ENCODE peak calls at places on chromosomes 4 and X, in nine cellular contexts. One of them, this sample, is unnamed.

GRCh38 chrX:18173494-18174180 is 47.0 kb downstream of the BEND2 start:
- DNase-seq in astrocyte of the spinal cord: no peak
- DNase-seq in MG63: no peak
- DNase-seq in sigmoid colon: no peak
- DNase-seq in adipocyte: no peak
- DNase-seq in mucosa of descending colon: no peak
- DNase-seq in transverse colon: no peak
- DNase-seq in uterus: no peak
- DNase-seq in heart right ventricle: no peak
- DNase-seq in this sample: no peak

GRCh38 chr4:68904786-68905185 is 46.8 kb downstream of the UGT2A3 start:
- DNase-seq in astrocyte of the spinal cord: no peak
- DNase-seq in MG63: no peak
- DNase-seq in sigmoid colon: no peak
- DNase-seq in adipocyte: no peak
- DNase-seq in mucosa of descending colon: no peak
- DNase-seq in transverse colon: peak
- DNase-seq in uterus: no peak
- DNase-seq in heart right ventricle: no peak
- DNase-seq in this sample: no peak

GRCh38 chrX:72002886-72003285 is 92.2 kb downstream of the NHSL2 start:
- DNase-seq in astrocyte of the spinal cord: peak
- DNase-seq in MG63: no peak
- DNase-seq in sigmoid colon: no peak
- DNase-seq in adipocyte: no peak
- DNase-seq in mucosa of descending colon: no peak
- DNase-seq in transverse colon: no peak
- DNase-seq in uterus: no peak
- DNase-seq in heart right ventricle: no peak
- DNase-seq in this sample: no peak

GRCh38 chrX:30935985-30936384 is 46.9 kb upstream of the TAB3 start:
- DNase-seq in astrocyte of the spinal cord: peak
- DNase-seq in MG63: peak
- DNase-seq in sigmoid colon: no peak
- DNase-seq in adipocyte: peak
- DNase-seq in mucosa of descending colon: no peak
- DNase-seq in transverse colon: peak
- DNase-seq in uterus: no peak
- DNase-seq in heart right ventricle: no peak
- DNase-seq in this sample: no peak

GRCh38 chrX:31038585-31039326 is 33.1 kb downstream of the FTHL17 start:
- DNase-seq in astrocyte of the spinal cord: peak
- DNase-seq in MG63: no peak
- DNase-seq in sigmoid colon: no peak
- DNase-seq in adipocyte: peak
- DNase-seq in mucosa of descending colon: no peak
- DNase-seq in transverse colon: peak
- DNase-seq in uterus: no peak
- DNase-seq in heart right ventricle: peak
- DNase-seq in this sample: peak

GRCh38 chrX:30301977-30302376 is 7.2 kb downstream of the NR0B1 start:
- DNase-seq in astrocyte of the spinal cord: peak
- DNase-seq in MG63: no peak
- DNase-seq in sigmoid colon: no peak
- DNase-seq in adipocyte: peak
- DNase-seq in mucosa of descending colon: no peak
- DNase-seq in transverse colon: no peak
- DNase-seq in uterus: no peak
- DNase-seq in heart right ventricle: no peak
- DNase-seq in this sample: no peak

GRCh38 chr4:130077275-130077674 is 981.3 kb downstream of the C4orf33 start:
- DNase-seq in astrocyte of the spinal cord: peak
- DNase-seq in MG63: no peak
- DNase-seq in sigmoid colon: no peak
- DNase-seq in adipocyte: peak
- DNase-seq in mucosa of descending colon: no peak
- DNase-seq in transverse colon: no peak
- DNase-seq in uterus: no peak
- DNase-seq in heart right ventricle: no peak
- DNase-seq in this sample: no peak

GRCh38 chr4:122583906-122584305 is 37.0 kb downstream of the IL21 start:
- DNase-seq in astrocyte of the spinal cord: no peak
- DNase-seq in MG63: no peak
- DNase-seq in sigmoid colon: no peak
- DNase-seq in adipocyte: peak
- DNase-seq in mucosa of descending colon: no peak
- DNase-seq in transverse colon: no peak
- DNase-seq in uterus: peak
- DNase-seq in heart right ventricle: no peak
- DNase-seq in this sample: no peak

GRCh38 chrX:129649268-129650182 is 5.2 kb downstream of the APLN start:
- DNase-seq in astrocyte of the spinal cord: no peak
- DNase-seq in MG63: peak
- DNase-seq in sigmoid colon: no peak
- DNase-seq in adipocyte: no peak
- DNase-seq in mucosa of descending colon: no peak
- DNase-seq in transverse colon: no peak
- DNase-seq in uterus: no peak
- DNase-seq in heart right ventricle: no peak
- DNase-seq in this sample: no peak

DNA sequence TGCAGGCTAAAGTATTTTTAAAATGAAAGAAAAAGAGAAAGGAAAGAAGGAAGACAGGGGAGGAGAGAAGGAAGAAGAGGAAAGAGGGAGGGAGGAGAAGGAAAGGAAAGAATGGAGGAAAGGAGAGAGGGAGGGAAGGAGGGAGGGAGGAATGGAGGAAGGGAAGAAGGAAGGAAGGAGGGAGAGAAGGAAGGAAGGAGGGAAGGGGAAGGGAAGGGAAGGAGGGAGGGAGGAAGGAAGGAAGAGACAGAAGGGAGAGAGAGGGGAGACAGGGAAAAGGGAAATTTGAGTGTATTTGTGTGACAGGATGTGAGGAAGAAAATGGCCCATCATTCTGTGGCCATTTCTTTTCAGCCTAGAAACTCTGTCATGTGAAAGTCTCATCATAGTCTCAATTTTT is 14.9 kb upstream of the PLAC1 start:
- DNase-seq in astrocyte of the spinal cord: no peak
- DNase-seq in MG63: no peak
- DNase-seq in sigmoid colon: no peak
- DNase-seq in adipocyte: no peak
- DNase-seq in mucosa of descending colon: no peak
- DNase-seq in transverse colon: no peak
- DNase-seq in uterus: no peak
- DNase-seq in heart right ventricle: no peak
- DNase-seq in this sample: no peak
- H3K4me3 ChIP-seq in astrocyte of the spinal cord: no peak
- H3K4me3 ChIP-seq in MG63: no peak
- H3K4me3 ChIP-seq in sigmoid colon: no peak
- H3K4me3 ChIP-seq in adipocyte: no peak
- H3K4me3 ChIP-seq in mucosa of descending colon: no peak
- H3K4me3 ChIP-seq in transverse colon: no peak
- H3K4me3 ChIP-seq in uterus: no peak
- H3K4me3 ChIP-seq in heart right ventricle: no peak
- H3K4me3 ChIP-seq in this sample: no peak

DNA sequence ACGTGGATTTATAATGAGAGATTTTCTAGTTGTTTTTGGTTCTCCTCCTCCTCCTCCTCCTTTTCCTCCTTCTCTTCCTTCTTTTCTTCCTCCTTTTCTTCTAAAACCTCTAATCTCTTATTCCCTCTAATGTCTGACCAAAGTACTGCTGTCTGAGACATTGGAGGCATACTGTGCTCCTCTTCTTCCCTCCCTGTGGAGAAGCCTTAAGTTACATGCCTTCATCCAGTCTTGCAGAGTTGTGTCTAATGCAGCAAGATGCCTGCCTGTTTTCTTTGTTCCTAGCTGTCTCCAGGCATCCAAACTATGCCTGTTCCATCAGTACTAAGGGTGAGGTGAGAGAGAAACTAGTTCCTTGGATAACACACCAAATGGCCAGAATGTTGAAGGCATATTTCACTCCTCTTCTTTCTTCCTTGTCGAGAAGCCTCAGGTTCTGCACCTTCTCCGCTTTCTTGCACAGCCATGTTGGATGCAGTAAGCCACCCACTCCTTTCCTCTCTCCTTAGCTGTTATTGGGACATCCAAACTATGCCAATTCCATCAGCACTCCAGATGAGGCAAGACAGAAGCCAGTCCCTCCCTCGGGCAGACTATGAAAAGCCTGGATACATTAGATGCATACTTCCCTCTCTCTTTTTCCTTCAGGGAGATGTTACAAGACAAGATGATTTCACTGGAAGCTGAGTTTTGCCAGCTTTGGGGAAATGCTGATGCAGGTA is 285.7 kb upstream of the TRAM1L1 start:
- DNase-seq in astrocyte of the spinal cord: no peak
- DNase-seq in MG63: no peak
- DNase-seq in sigmoid colon: no peak
- DNase-seq in adipocyte: no peak
- DNase-seq in mucosa of descending colon: no peak
- DNase-seq in transverse colon: no peak
- DNase-seq in uterus: no peak
- DNase-seq in heart right ventricle: no peak
- DNase-seq in this sample: no peak
- H3K4me3 ChIP-seq in astrocyte of the spinal cord: no peak
- H3K4me3 ChIP-seq in MG63: no peak
- H3K4me3 ChIP-seq in sigmoid colon: no peak
- H3K4me3 ChIP-seq in adipocyte: no peak
- H3K4me3 ChIP-seq in mucosa of descending colon: no peak
- H3K4me3 ChIP-seq in transverse colon: no peak
- H3K4me3 ChIP-seq in uterus: no peak
- H3K4me3 ChIP-seq in heart right ventricle: no peak
- H3K4me3 ChIP-seq in this sample: no peak

GRCh38 chr4:153538408-153539057 is 72.4 kb downstream of the TMEM131L start:
- DNase-seq in astrocyte of the spinal cord: peak
- DNase-seq in MG63: peak
- DNase-seq in sigmoid colon: peak
- DNase-seq in adipocyte: no peak
- DNase-seq in mucosa of descending colon: no peak
- DNase-seq in transverse colon: no peak
- DNase-seq in uterus: peak
- DNase-seq in heart right ventricle: no peak
- DNase-seq in this sample: no peak
- H3K4me3 ChIP-seq in astrocyte of the spinal cord: peak
- H3K4me3 ChIP-seq in MG63: no peak
- H3K4me3 ChIP-seq in sigmoid colon: peak
- H3K4me3 ChIP-seq in adipocyte: peak
- H3K4me3 ChIP-seq in mucosa of descending colon: no peak
- H3K4me3 ChIP-seq in transverse colon: no peak
- H3K4me3 ChIP-seq in uterus: peak
- H3K4me3 ChIP-seq in heart right ventricle: peak
- H3K4me3 ChIP-seq in this sample: no peak

GRCh38 chr4:10104991-10105276 is 11.7 kb downstream of the WDR1 start:
- DNase-seq in astrocyte of the spinal cord: no peak
- DNase-seq in MG63: no peak
- DNase-seq in sigmoid colon: no peak
- DNase-seq in adipocyte: no peak
- DNase-seq in mucosa of descending colon: no peak
- DNase-seq in transverse colon: no peak
- DNase-seq in uterus: no peak
- DNase-seq in heart right ventricle: no peak
- DNase-seq in this sample: no peak

GRCh38 chr4:10107111-10108091 is 9.2 kb downstream of the WDR1 start:
- DNase-seq in astrocyte of the spinal cord: no peak
- DNase-seq in MG63: peak
- DNase-seq in sigmoid colon: peak
- DNase-seq in adipocyte: peak
- DNase-seq in mucosa of descending colon: peak
- DNase-seq in transverse colon: no peak
- DNase-seq in uterus: no peak
- DNase-seq in heart right ventricle: no peak
- DNase-seq in this sample: no peak

GRCh38 chr4:10106421-10107039 is 10.1 kb downstream of the WDR1 start:
- DNase-seq in astrocyte of the spinal cord: peak
- DNase-seq in MG63: peak
- DNase-seq in sigmoid colon: peak
- DNase-seq in adipocyte: peak
- DNase-seq in mucosa of descending colon: peak
- DNase-seq in transverse colon: peak
- DNase-seq in uterus: peak
- DNase-seq in heart right ventricle: peak
- DNase-seq in this sample: peak

GRCh38 chr4:10105421-10105820 is 11.2 kb downstream of the WDR1 start:
- DNase-seq in astrocyte of the spinal cord: no peak
- DNase-seq in MG63: no peak
- DNase-seq in sigmoid colon: no peak
- DNase-seq in adipocyte: no peak
- DNase-seq in mucosa of descending colon: no peak
- DNase-seq in transverse colon: no peak
- DNase-seq in uterus: no peak
- DNase-seq in heart right ventricle: no peak
- DNase-seq in this sample: no peak

DNA sequence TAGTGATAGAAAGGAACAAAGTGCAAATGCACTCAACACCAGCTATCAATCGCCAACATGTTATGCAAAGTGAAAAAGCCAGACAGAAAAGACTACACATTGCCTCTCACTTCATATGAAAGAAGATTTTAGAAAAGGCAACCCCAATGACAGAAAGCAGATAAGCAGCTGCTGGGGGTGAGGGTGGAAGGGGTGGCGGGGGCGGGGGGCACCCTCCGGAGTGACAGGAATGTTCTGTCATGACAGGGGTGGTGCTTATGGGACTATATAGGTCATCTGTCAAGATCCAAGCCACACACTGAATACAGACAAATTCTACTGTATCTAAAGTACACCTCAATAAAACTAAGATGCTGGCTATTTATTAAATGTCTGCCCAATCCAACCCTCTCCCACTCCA is 10.7 kb downstream of the WDR1 start:
- DNase-seq in astrocyte of the spinal cord: no peak
- DNase-seq in MG63: no peak
- DNase-seq in sigmoid colon: no peak
- DNase-seq in adipocyte: no peak
- DNase-seq in mucosa of descending colon: peak
- DNase-seq in transverse colon: no peak
- DNase-seq in uterus: no peak
- DNase-seq in heart right ventricle: no peak
- DNase-seq in this sample: no peak
- H3K4me3 ChIP-seq in astrocyte of the spinal cord: no peak
- H3K4me3 ChIP-seq in MG63: peak
- H3K4me3 ChIP-seq in sigmoid colon: no peak
- H3K4me3 ChIP-seq in adipocyte: peak
- H3K4me3 ChIP-seq in mucosa of descending colon: no peak
- H3K4me3 ChIP-seq in transverse colon: no peak
- H3K4me3 ChIP-seq in uterus: peak
- H3K4me3 ChIP-seq in heart right ventricle: no peak
- H3K4me3 ChIP-seq in this sample: no peak

DNA sequence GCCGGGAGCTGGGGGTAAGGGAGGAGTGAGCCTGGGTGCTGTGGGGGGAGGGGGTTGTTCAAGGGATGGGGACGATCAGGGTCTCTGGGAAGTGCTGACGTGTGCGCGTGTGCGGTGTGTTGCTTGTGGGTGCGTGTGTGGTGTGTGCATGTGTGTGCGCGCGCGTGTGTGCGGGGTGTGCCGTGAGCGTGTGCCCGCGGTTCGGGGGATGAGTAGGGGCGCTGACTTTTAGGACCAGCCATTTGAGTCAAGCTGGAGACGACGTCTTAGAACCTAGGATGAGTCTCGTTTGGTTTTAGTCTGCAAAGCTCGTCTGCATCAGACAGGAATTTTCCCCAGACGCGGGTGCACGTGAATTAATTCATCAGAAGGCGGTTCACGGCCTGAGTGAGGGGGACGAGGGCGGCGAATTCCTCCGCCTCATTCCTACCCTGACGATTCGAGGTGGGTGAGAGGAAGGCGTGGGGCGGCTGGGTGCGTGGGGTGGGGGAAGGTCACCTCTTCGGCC is 950 bp upstream of the TMEM271 start:
- DNase-seq in astrocyte of the spinal cord: no peak
- DNase-seq in MG63: no peak
- DNase-seq in sigmoid colon: no peak
- DNase-seq in adipocyte: peak
- DNase-seq in mucosa of descending colon: no peak
- DNase-seq in transverse colon: no peak
- DNase-seq in uterus: no peak
- DNase-seq in heart right ventricle: no peak
- DNase-seq in this sample: no peak
- H3K4me3 ChIP-seq in astrocyte of the spinal cord: no peak
- H3K4me3 ChIP-seq in MG63: no peak
- H3K4me3 ChIP-seq in sigmoid colon: no peak
- H3K4me3 ChIP-seq in adipocyte: no peak
- H3K4me3 ChIP-seq in mucosa of descending colon: no peak
- H3K4me3 ChIP-seq in transverse colon: no peak
- H3K4me3 ChIP-seq in uterus: no peak
- H3K4me3 ChIP-seq in heart right ventricle: peak
- H3K4me3 ChIP-seq in this sample: no peak

This sample was measured in HFF-Myc.